ENCODE peak calls at places on chromosome 19, in ten cellular contexts. B is tibial nerve; W is psoas muscle; S is fibroblast of villous mesenchyme; R is fibroblast of mammary gland; M is lower lobe of right lung; Y is breast epithelium; P is uterus; F is BE2C; I is CD8-positive, alpha-beta T cell. H is an unnamed sample.

GRCh38 chr19:49125025-49125731 is 5.8 kb downstream of the PPFIA3 start:
- DNase-seq in F (no peak), R (no peak), P (no peak), I (no peak), M (no peak), W (no peak), B (no peak), Y (no peak), S (no peak), H (no peak)

GRCh38 chr19:16349551-16350171 is 25.0 kb downstream of the KLF2 start:
- DNase-seq in I (no peak), W (no peak), M (no peak), P (no peak), F (no peak), Y (no peak), B (no peak), S (no peak), R (no peak), H (no peak)

GRCh38 chr19:2791876-2792275 is 6.6 kb downstream of the THOP1 start:
- DNase-seq in I (no peak), W (no peak), R (no peak), Y (no peak), F (peak; percentile 36), B (no peak), M (no peak), S (no peak), P (no peak), H (no peak)

GRCh38 chr19:12937243-12938053 is 961 bp upstream of the CALR start:
- DNase-seq in R (peak; percentile 58), S (no peak), P (no peak), I (no peak), Y (no peak), B (peak; percentile 59), F (peak; percentile 66), M (no peak), W (no peak), H (no peak)

GRCh38 chr19:6723738-6724137 is 3.3 kb upstream of the C3 start:
- DNase-seq in Y (no peak), I (no peak), W (peak; percentile 49), M (peak; percentile 45), S (no peak), R (no peak), F (no peak), B (no peak), P (no peak), H (no peak)

GRCh38 chr19:21587117-21587461 is 81.7 kb downstream of the ZNF429 start:
- DNase-seq in B (no peak), M (no peak), S (no peak), W (no peak), R (no peak), F (no peak), P (no peak), I (no peak), Y (no peak), H (no peak)

GRCh38 chr19:45852941-45853340 is 10.0 kb downstream of the SYMPK start:
- DNase-seq in B (no peak), S (no peak), M (peak; percentile 91), R (peak; percentile 15), I (no peak), Y (no peak), F (no peak), P (no peak), W (peak; percentile 5), H (no peak)

GRCh38 chr19:46730187-46730586 is 13.3 kb upstream of the PRKD2 start:
- DNase-seq in F (no peak), S (no peak), B (no peak), M (no peak), I (no peak), P (no peak), R (no peak), W (no peak), Y (no peak), H (no peak)

GRCh38 chr19:3608750-3609322 is 2.2 kb upstream of the TBXA2R start:
- DNase-seq in Y (no peak), R (no peak), W (peak; percentile 61), I (no peak), M (peak; percentile 51), P (no peak), S (no peak), B (no peak), F (no peak), H (no peak)

GRCh38 chr19:43430142-43430710 is 15.5 kb downstream of the TEX101 start:
- DNase-seq in B (no peak), I (no peak), F (no peak), M (no peak), Y (no peak), P (no peak), S (no peak), R (no peak), W (no peak), H (peak; percentile 8)
- TF ChIP-seq CTCF in B (no peak), I (no peak), F (peak; percentile 11), M (no peak), Y (no peak), P (no peak), S (no peak), R (no peak), W (no peak), H (peak; percentile 11)

DNA sequence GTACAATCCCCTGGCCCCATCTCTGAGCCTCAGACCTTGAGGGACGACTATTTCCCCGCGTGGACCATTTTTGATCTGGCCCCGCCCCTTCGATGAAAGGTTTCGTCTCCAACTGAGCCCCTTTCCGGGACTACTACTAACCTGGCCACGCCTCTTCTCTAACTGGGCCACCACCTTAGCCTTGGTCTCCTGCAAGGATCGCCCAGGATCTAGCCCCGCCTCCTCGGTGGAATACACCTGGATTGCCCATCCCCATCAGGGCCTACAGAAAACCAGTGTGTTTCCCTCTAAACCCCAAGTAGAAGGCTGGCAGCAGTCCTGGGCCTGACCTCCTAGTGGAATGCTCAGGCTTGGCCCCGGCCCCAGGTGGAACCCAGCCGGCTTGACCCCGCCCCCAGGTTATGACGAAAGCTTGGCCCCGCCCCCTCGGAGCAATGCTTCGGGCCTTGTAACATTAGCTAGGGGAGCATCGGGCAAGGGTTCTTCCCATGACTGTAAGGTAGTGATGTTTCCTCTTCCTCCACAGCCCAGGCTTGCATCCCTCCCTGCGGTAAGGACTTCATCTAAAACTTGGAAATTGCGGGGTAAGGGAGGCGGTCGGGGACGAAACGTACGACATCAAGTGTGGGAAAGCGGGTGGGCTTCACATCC is 9.1 kb downstream of the SPACA6 start:
- DNase-seq in W (peak; percentile 86), M (peak; percentile 89), F (peak; percentile 47), Y (peak; percentile 90), B (peak; percentile 88), I (peak; percentile 23), P (peak; percentile 84), S (peak; percentile 42), R (peak; percentile 62), H (no peak)
- H3K4me3 ChIP-seq in W (no peak overlapping the region), M (peak overlapping the region; percentile 82), F (no peak overlapping the region), Y (peak overlapping the region; percentile 84), B (no peak overlapping the region), I (no peak overlapping the region), P (no peak overlapping the region), S (no peak overlapping the region), R (no peak overlapping the region), H (no peak overlapping the region)

GRCh38 chr19:23867895-23868294 is 46.8 kb upstream of the ZNF726 start:
- DNase-seq in B (no peak), P (no peak), F (no peak), Y (no peak), I (no peak), S (no peak), M (no peak), W (no peak), R (peak; percentile 7), H (no peak)
- TF ChIP-seq CTCF in B (no peak), P (no peak), F (peak; percentile 33), Y (no peak), I (no peak), S (no peak), M (no peak), W (no peak), R (no peak), H (no peak)

GRCh38 chr19:8654591-8655339 is 24.3 kb downstream of the NFILZ start:
- DNase-seq in Y (no peak), S (peak; percentile 36), W (peak; percentile 64), M (peak; percentile 75), P (peak; percentile 21), F (peak; percentile 55), I (peak; percentile 67), R (peak; percentile 36), B (no peak), H (no peak)
- H3K4me3 ChIP-seq in Y (no peak overlapping the region), S (no peak overlapping the region), W (no peak overlapping the region), M (peak overlapping the region; percentile 31), P (no peak overlapping the region), F (no peak overlapping the region), I (peak overlapping the region; percentile 15), R (no peak overlapping the region), B (no peak overlapping the region), H (no peak overlapping the region)

GRCh38 chr19:30648321-30648720 is 276.1 kb downstream of the ZNF536 start:
- DNase-seq in I (no peak), S (no peak), W (no peak), R (no peak), B (no peak), M (no peak), F (no peak), P (no peak), Y (no peak), H (no peak)
- TF ChIP-seq CTCF in I (no peak), S (no peak), W (no peak), R (no peak), B (peak; percentile 25), M (no peak), F (peak; percentile 12), P (no peak), Y (no peak), H (no peak)

GRCh38 chr19:42313840-42314755 is 989 bp downstream of the TMEM145 start:
- DNase-seq in R (no peak), Y (no peak), F (no peak), P (no peak), S (no peak), I (no peak), W (no peak), B (no peak), M (no peak), H (no peak)
- H3K4me3 ChIP-seq in R (no peak overlapping the region), Y (peak overlapping the region; percentile 64), F (peak overlapping the region; percentile 86), P (no peak overlapping the region), S (no peak overlapping the region), I (no peak overlapping the region), W (peak overlapping the region; percentile 67), B (no peak overlapping the region), M (peak overlapping the region; percentile 51), H (no peak overlapping the region)

DNA sequence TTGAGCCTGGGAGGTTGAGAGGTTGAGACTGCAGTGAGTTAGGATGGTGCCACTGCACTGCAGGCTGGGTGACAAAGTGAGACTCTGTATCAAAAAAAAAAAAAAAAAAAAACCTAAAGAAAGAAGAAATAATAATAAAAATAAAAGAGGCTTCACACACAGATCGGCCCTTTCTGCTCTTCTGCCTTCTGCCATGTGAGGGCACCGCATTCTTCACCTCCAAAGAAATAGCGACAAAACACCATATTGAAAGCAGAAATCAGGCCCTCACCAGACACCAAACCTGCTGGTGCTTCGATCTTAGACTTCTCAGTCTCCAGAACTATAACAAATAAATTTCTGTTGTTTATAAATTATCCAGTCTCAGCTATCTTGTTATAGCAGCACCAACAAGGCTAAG is 3.0 kb downstream of the ZNF649 start:
- DNase-seq in R (no peak), Y (no peak), P (no peak), F (no peak), S (no peak), B (no peak), M (no peak), W (no peak), I (no peak), H (no peak)
- TF ChIP-seq CTCF in R (no peak), Y (no peak), P (no peak), F (no peak), S (no peak), B (no peak), M (no peak), W (no peak), I (no peak), H (no peak)

H was measured in GM12864.